ENCODE peak calls at places on chromosomes 12 and 14, in four cellular contexts. One of them, this sample, is unnamed.

GRCh38 chr12:77751939-77752338 is 78.8 kb upstream of the NAV3 start:
- DNase-seq in upper lobe of right lung: no peak
- DNase-seq in neural progenitor cell: no peak
- DNase-seq in PC-3: peak; percentile 82
- DNase-seq in this sample: no peak

GRCh38 chr12:62581288-62582064 is 114.8 kb downstream of the MON2 start:
- DNase-seq in upper lobe of right lung: no peak
- DNase-seq in neural progenitor cell: peak; percentile 51
- DNase-seq in PC-3: peak; percentile 65
- DNase-seq in this sample: no peak

GRCh38 chr14:74476607-74477006 is 16.5 kb downstream of the NPC2 start:
- DNase-seq in upper lobe of right lung: no peak
- DNase-seq in neural progenitor cell: peak; percentile 81
- DNase-seq in PC-3: no peak
- DNase-seq in this sample: no peak

GRCh38 chr12:6254491-6254890 is 54.3 kb downstream of the CD9 start:
- DNase-seq in upper lobe of right lung: no peak
- DNase-seq in neural progenitor cell: no peak
- DNase-seq in PC-3: no peak
- DNase-seq in this sample: no peak

GRCh38 chr12:110661337-110661972 is 27.5 kb downstream of the HVCN1 start:
- DNase-seq in upper lobe of right lung: peak; percentile 73
- DNase-seq in neural progenitor cell: no peak
- DNase-seq in PC-3: no peak
- DNase-seq in this sample: peak; percentile 61

GRCh38 chr12:21065845-21066244 is 65.1 kb upstream of the SLCO1B1 start:
- DNase-seq in upper lobe of right lung: no peak
- DNase-seq in neural progenitor cell: peak; percentile 4
- DNase-seq in PC-3: peak; percentile 50
- DNase-seq in this sample: no peak

GRCh38 chr14:47619397-47619796 is 56.0 kb downstream of the MDGA2 start:
- DNase-seq in upper lobe of right lung: no peak
- DNase-seq in neural progenitor cell: no peak
- DNase-seq in PC-3: peak; percentile 84
- DNase-seq in this sample: no peak

GRCh38 chr12:62724285-62724684 is 210.7 kb downstream of the PPM1H start:
- DNase-seq in upper lobe of right lung: no peak
- DNase-seq in neural progenitor cell: no peak
- DNase-seq in PC-3: no peak
- DNase-seq in this sample: no peak

GRCh38 chr12:94714378-94714777 is 64.0 kb upstream of the TMCC3 start:
- DNase-seq in upper lobe of right lung: no peak
- DNase-seq in neural progenitor cell: no peak
- DNase-seq in PC-3: peak; percentile 84
- DNase-seq in this sample: no peak

GRCh38 chr12:13347241-13348043 is 150.9 kb downstream of the EMP1 start:
- DNase-seq in upper lobe of right lung: no peak
- DNase-seq in neural progenitor cell: no peak
- DNase-seq in PC-3: peak; percentile 54
- DNase-seq in this sample: no peak

GRCh38 chr12:34400423-34400881 is 378.2 kb downstream of the ALG10 start:
- DNase-seq in upper lobe of right lung: no peak
- DNase-seq in neural progenitor cell: no peak
- DNase-seq in PC-3: no peak
- DNase-seq in this sample: peak; percentile 29
- H3K9me3 ChIP-seq in upper lobe of right lung: peaks cover 8% of the 10 kb centered on the region
- H3K9me3 ChIP-seq in neural progenitor cell: no peaks in the 10 kb centered on the region
- H3K9me3 ChIP-seq in PC-3: no peaks in the 10 kb centered on the region
- H3K9me3 ChIP-seq in this sample: peaks cover 22% of the 10 kb centered on the region

DNA sequence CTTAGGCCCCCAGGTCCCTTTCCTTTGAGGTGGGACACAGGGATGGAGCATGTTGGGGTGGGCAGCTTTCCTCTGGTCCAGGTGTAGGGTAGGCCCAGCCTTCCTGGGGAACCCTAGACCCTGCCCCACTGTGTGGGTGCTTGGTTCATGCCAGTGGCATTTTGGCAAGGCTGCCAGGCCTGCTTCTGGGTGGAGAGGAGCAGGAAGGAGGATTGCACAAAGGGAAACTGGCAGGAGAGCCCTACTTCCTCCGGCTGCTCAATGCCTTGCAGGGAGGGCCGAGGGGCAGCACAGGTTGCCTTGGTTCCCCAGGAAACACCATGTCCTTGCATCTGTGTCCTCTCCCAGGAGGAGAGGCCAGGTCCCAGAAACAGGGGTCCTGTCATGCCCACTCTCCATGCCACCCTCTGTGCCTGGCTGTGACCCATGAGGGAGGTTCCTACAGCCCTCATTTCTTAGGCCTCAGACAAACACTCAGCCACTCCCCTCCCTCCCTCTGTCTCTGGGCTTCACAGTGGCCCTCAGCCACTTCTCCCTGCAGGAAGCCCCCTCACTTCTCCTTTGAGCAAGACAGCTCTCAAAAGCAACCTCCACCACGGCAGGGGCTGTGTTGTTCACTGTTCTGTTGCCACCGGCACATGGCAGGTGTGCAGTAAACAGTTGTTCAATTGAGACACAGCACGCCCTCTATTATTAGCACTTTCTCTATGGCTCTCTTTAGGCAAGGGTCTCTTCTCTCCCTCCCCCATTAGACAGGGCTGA is 6.8 kb upstream of the KRT80 start:
- DNase-seq in upper lobe of right lung: peak; percentile 78
- DNase-seq in neural progenitor cell: no peak
- DNase-seq in PC-3: no peak
- DNase-seq in this sample: peak; percentile 73
- H3K9me3 ChIP-seq in upper lobe of right lung: no peaks in the 10 kb centered on the region
- H3K9me3 ChIP-seq in neural progenitor cell: no peaks in the 10 kb centered on the region
- H3K9me3 ChIP-seq in PC-3: no peaks in the 10 kb centered on the region
- H3K9me3 ChIP-seq in this sample: no peaks in the 10 kb centered on the region

DNA sequence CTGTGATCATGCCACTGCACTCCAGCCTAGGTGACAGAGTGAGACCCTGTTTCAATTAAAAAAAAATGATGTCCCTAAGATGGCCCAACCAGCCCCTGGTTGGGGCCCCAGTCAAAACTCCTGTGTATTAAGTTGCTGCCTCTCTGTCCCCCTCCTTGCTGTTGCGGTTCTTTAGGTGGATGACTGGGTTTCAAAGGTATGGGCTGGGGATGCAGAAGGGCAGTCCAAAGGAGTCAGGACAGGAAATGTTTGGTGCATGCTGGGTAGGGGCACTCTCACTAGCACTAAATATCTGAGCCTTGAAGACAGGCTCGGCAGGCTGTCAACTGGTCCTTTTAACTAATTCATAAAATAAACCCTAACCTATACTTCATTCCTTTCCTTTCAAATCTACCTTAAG is 12.0 kb upstream of the PIP4K2C start:
- DNase-seq in upper lobe of right lung: no peak
- DNase-seq in neural progenitor cell: no peak
- DNase-seq in PC-3: no peak
- DNase-seq in this sample: no peak
- H3K9me3 ChIP-seq in upper lobe of right lung: no peaks in the 10 kb centered on the region
- H3K9me3 ChIP-seq in neural progenitor cell: no peaks in the 10 kb centered on the region
- H3K9me3 ChIP-seq in PC-3: no peaks in the 10 kb centered on the region
- H3K9me3 ChIP-seq in this sample: no peaks in the 10 kb centered on the region

DNA sequence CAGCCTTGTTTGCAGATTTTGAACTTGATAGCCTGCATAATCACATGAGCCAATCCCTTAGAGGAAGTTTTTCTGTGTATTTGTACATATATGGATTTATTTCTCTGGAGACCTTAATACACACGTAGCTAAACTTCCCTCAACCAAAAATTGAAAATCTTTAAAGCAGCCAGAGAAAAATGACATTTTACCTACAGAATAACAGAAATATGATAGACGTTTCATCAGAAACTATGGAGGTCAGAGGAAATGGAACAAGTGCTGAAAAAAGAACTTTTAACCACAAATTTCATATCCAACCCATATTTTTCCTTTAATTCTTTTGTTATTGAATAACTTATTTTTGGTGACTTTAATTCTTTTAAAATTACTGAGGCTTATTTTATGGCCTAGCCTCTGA is 177.7 kb downstream of the CCDC91 start:
- DNase-seq in upper lobe of right lung: no peak
- DNase-seq in neural progenitor cell: no peak
- DNase-seq in PC-3: no peak
- DNase-seq in this sample: no peak
- H3K9me3 ChIP-seq in upper lobe of right lung: peaks cover 3% of the 10 kb centered on the region
- H3K9me3 ChIP-seq in neural progenitor cell: peaks cover 10% of the 10 kb centered on the region
- H3K9me3 ChIP-seq in PC-3: peaks cover 22% of the 10 kb centered on the region
- H3K9me3 ChIP-seq in this sample: peaks cover 54% of the 10 kb centered on the region

DNA sequence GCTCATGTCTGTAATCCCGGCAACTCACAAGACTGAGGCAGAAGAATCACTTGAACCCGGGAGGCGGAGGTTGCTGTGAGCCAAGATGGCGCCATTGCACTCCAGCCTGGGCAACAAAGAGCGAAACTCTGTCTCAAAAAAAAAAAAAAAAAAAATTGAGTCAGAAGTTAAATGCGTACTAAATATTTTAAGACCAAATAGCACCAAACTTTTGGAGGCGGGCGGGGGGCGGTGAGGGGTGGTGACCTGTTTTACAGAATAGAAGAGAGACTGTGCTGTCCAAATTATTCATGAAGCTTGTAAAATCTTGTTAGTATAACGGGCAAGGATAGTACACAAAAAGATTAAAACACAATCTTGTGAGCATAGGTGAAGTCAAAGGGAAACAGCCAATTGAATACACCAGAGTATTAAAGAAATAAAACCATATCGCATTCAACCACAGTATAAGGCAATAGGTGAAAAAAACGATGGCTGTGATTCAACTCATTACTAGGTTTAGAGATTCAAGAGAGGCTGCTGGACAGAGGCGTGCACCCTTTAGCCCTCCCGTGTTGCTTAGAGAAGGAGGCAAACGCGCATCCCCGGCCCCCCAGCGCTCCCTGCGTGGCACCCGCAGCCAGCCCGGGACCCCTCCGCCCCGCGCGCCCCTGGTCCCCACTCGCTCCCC is 571 bp downstream of the ZNF891 start:
- DNase-seq in upper lobe of right lung: no peak
- DNase-seq in neural progenitor cell: no peak
- DNase-seq in PC-3: peak; percentile 35
- DNase-seq in this sample: no peak
- H3K9me3 ChIP-seq in upper lobe of right lung: peaks cover 56% of the 10 kb centered on the region
- H3K9me3 ChIP-seq in neural progenitor cell: peaks cover 56% of the 10 kb centered on the region
- H3K9me3 ChIP-seq in PC-3: peaks cover 43% of the 10 kb centered on the region
- H3K9me3 ChIP-seq in this sample: peaks cover 66% of the 10 kb centered on the region

This sample was measured in lower lobe of right lung.